ENCODE peak calls at places on chromosomes 1 and 21, in four cellular contexts. R, X, N and K are unnamed samples.

GRCh38 chr1:216566809-216567208 is 143.6 kb upstream of the USH2A start:
- DNase-seq in N (peak), X (peak), R (peak), K (peak)

GRCh38 chr21:43884012-43884860 is 19.2 kb downstream of the AGPAT3 start:
- DNase-seq in N (peak), X (no peak), R (peak), K (peak)

GRCh38 chr21:42234464-42235241 is 15.7 kb downstream of the ABCG1 start:
- DNase-seq in R (no peak), X (peak), N (peak), K (peak)

GRCh38 chr21:43193651-43194302 is 25.0 kb downstream of the CRYAA start:
- DNase-seq in X (peak), R (peak), N (peak), K (peak)

GRCh38 chr1:181112071-181112929 is 23.8 kb downstream of the IER5 start:
- DNase-seq in R (peak), N (peak), X (peak), K (peak)

GRCh38 chr1:63824386-63824898 is 50.6 kb downstream of the ROR1 start:
- DNase-seq in N (no peak), R (no peak), X (no peak), K (peak)

GRCh38 chr1:16999863-17000262 is 11.9 kb downstream of the ATP13A2 start:
- DNase-seq in X (no peak), N (no peak), R (no peak), K (no peak)

GRCh38 chr1:20602851-20603450 is 14.1 kb downstream of the CDA start:
- DNase-seq in R (peak), X (no peak), N (no peak), K (peak)

GRCh38 chr1:159076753-159077656 is at the start of gene AIM2:
- DNase-seq in X (no peak), R (peak), N (no peak), K (no peak)

GRCh38 chr1:92476071-92476607 is 10.6 kb downstream of the GFI1 start:
- DNase-seq in R (no peak), X (no peak), N (no peak), K (no peak)

GRCh38 chr1:58596631-58597052 is 19.6 kb upstream of the TACSTD2 start:
- DNase-seq in N (no peak), X (no peak), R (peak), K (peak)

GRCh38 chr1:183281039-183281438 is 95.0 kb downstream of the LAMC2 start:
- DNase-seq in N (peak), R (peak), X (peak), K (peak)